ENCODE peak calls at places on chromosomes 16 and 17, in seven cellular contexts. G is esophagus muscularis mucosa, J is ovary, V is stomach, A is tibial nerve, R is H1, E is HepG2. F is an unnamed sample.

GRCh38 chr16:81366316-81366932 is 51.7 kb downstream of the GAN start:
- DNase-seq in G (no peak), J (no peak), V (no peak), A (peak; percentile 33), R (no peak), E (peak; percentile 38), F (no peak)

GRCh38 chr17:21676281-21677111 is 15.8 kb upstream of the KCNJ18 start:
- DNase-seq in G (no peak), J (no peak), V (no peak), A (no peak), R (no peak), E (no peak), F (no peak)

GRCh38 chr17:19329136-19329535 is 33.4 kb downstream of the B9D1 start:
- DNase-seq in G (no peak), J (no peak), V (no peak), A (no peak), R (no peak), E (no peak), F (no peak)

GRCh38 chr16:7508656-7509055 is 176.0 kb downstream of the RBFOX1 start:
- DNase-seq in G (no peak), J (no peak), V (no peak), A (no peak), R (no peak), E (no peak), F (no peak)

GRCh38 chr17:44655983-44656700 is at the start of gene MEIOC:
- DNase-seq in G (no peak), J (no peak), V (no peak), A (no peak), R (peak; percentile 61), E (no peak), F (no peak)

GRCh38 chr17:29131814-29132682 is 48.1 kb downstream of the MYO18A start:
- DNase-seq in G (no peak), J (no peak), V (no peak), A (no peak), R (no peak), E (no peak), F (no peak)

GRCh38 chr17:35341465-35341992 is 31.9 kb downstream of the SLFN11 start:
- DNase-seq in G (no peak), J (no peak), V (no peak), A (no peak), R (no peak), E (no peak), F (no peak)

GRCh38 chr17:21279582-21279981 is 4.9 kb upstream of the MAP2K3 start:
- DNase-seq in G (no peak), J (peak; percentile 13), V (no peak), A (no peak), R (no peak), E (no peak), F (no peak)

GRCh38 chr16:75789237-75789636 is 62.9 kb upstream of the CPHXL start:
- DNase-seq in G (no peak), J (no peak), V (no peak), A (peak; percentile 41), R (no peak), E (peak; percentile 53), F (no peak)

GRCh38 chr16:81873843-81874752 is 95.0 kb downstream of the PLCG2 start:
- DNase-seq in G (no peak), J (peak; percentile 24), V (peak; percentile 67), A (peak; percentile 49), R (no peak), E (peak; percentile 45), F (peak; percentile 51)

GRCh38 chr17:77214743-77215142 is 74.0 kb downstream of the SEC14L1 start:
- DNase-seq in G (no peak), J (no peak), V (peak; percentile 51), A (no peak), R (peak; percentile 27), E (peak; percentile 65), F (peak; percentile 40)

GRCh38 chr16:89324056-89325010 is 106.8 kb downstream of the ZNF778 start:
- DNase-seq in G (no peak), J (no peak), V (no peak), A (no peak), R (no peak), E (no peak), F (no peak)

GRCh38 chr17:43556292-43556691 is 10.2 kb upstream of the ETV4 start:
- DNase-seq in G (no peak), J (no peak), V (peak; percentile 52), A (peak; percentile 41), R (no peak), E (no peak), F (peak; percentile 79)
- TF ChIP-seq EP300 in G (no peak), J (no peak), V (no peak), A (no peak), R (no peak), E (no peak), F (no peak)

DNA sequence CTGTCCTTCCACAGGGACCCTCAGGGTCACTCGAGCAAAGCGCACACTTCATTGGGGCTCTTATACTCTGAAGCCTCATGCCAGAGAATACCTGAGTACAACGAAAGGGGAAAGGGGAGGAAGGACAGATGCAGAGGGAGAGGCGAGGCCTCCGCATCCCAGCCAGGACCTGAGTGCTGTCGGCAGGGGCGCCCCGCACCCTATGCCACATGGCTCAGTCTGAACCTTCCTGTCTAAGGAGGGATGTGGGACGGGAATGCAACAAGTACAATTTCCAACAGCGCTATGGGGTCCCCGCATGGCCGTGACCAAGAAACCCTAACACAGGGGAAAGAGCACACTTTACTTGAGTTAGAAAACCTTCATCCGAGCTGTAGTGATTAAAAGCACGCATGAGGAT is 39.8 kb upstream of the FAAP100 start:
- DNase-seq in G (no peak), J (no peak), V (no peak), A (no peak), R (no peak), E (no peak), F (no peak)
- H3K36me3 ChIP-seq in G (peaks cover 98% of the 10 kb centered on the region), J (no peaks in the 10 kb centered on the region), V (peaks cover 99% of the 10 kb centered on the region), A (no peaks in the 10 kb centered on the region), R (peaks cover 19% of the 10 kb centered on the region), E (peaks cover 81% of the 10 kb centered on the region), F (peaks cover 49% of the 10 kb centered on the region)

GRCh38 chr17:27490391-27490790 is 34.1 kb downstream of the KSR1 start:
- DNase-seq in G (no peak), J (no peak), V (no peak), A (no peak), R (no peak), E (no peak), F (no peak)
- TF ChIP-seq EP300 in G (no peak), J (no peak), V (no peak), A (no peak), R (no peak), E (no peak), F (no peak)

GRCh38 chr17:47164263-47164662 is 24.8 kb downstream of the CDC27 start:
- DNase-seq in G (no peak), J (no peak), V (no peak), A (no peak), R (no peak), E (no peak), F (no peak)

GRCh38 chr17:47159315-47159714 is 29.8 kb downstream of the CDC27 start:
- DNase-seq in G (no peak), J (no peak), V (no peak), A (no peak), R (no peak), E (no peak), F (no peak)

GRCh38 chr17:47165137-47165536 is 24.0 kb downstream of the CDC27 start:
- DNase-seq in G (no peak), J (no peak), V (no peak), A (no peak), R (no peak), E (no peak), F (no peak)

GRCh38 chr17:47161988-47162622 is 27.0 kb downstream of the CDC27 start:
- DNase-seq in G (no peak), J (no peak), V (no peak), A (no peak), R (no peak), E (no peak), F (no peak)
- H3K36me3 ChIP-seq in G (peaks cover 58% of the 10 kb centered on the region), J (no peaks in the 10 kb centered on the region), V (peaks cover 60% of the 10 kb centered on the region), A (no peaks in the 10 kb centered on the region), R (peaks cover 3% of the 10 kb centered on the region), E (peaks cover 71% of the 10 kb centered on the region), F (no peaks in the 10 kb centered on the region)

GRCh38 chr17:80318166-80318565 is 57.5 kb downstream of the RNF213 start:
- DNase-seq in G (no peak), J (no peak), V (no peak), A (no peak), R (no peak), E (no peak), F (no peak)

GRCh38 chr17:80320496-80320895 is 59.8 kb downstream of the RNF213 start:
- DNase-seq in G (no peak), J (no peak), V (no peak), A (no peak), R (no peak), E (no peak), F (no peak)

GRCh38 chr17:80317706-80317980 is 57.0 kb downstream of the RNF213 start:
- DNase-seq in G (no peak), J (no peak), V (no peak), A (no peak), R (no peak), E (no peak), F (no peak)

GRCh38 chr17:80319262-80319998 is 58.8 kb downstream of the RNF213 start:
- DNase-seq in G (no peak), J (no peak), V (no peak), A (no peak), R (no peak), E (no peak), F (no peak)

DNA sequence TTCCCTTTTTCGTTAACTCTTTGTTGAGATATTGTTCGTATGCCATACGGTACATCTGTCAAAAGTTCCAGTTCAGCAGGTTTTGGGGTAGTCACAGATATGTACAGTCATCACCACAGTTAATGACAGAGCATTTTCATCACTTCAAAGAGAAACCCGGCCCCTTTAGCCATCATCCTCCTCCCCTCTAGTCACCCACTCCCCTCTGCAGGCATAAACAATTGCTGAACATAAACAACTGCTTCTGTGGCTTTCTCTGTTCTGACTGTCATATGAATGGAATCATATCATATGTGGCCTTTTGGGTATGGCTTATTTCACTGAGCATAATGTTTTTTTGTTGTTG is 59.3 kb downstream of the RNF213 start:
- DNase-seq in G (no peak), J (no peak), V (no peak), A (no peak), R (no peak), E (no peak), F (no peak)
- TF ChIP-seq EP300 in G (no peak), J (no peak), V (no peak), A (no peak), R (no peak), E (no peak), F (no peak)

DNA sequence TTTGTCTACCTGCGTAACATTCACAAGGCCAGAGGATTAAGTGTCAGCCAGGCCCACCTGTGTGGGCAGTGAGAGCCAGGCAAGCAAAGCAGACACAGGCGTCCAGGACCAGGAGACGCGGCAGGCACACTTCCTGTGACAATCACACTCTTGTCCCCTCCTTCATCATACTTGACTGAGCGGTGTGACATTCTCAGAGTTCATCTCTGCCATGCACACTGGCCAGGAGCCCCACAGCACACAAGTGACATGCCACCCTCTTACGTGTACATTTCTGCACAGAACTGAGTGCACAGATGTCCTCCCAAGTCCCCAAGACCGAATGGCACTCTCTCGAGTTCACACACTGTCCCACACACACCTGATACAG is 8.7 kb downstream of the PPP1R9B start:
- DNase-seq in G (no peak), J (no peak), V (no peak), A (no peak), R (no peak), E (no peak), F (no peak)
- H3K36me3 ChIP-seq in G (peaks cover 85% of the 10 kb centered on the region), J (no peaks in the 10 kb centered on the region), V (peaks cover 93% of the 10 kb centered on the region), A (no peaks in the 10 kb centered on the region), R (peaks cover 3% of the 10 kb centered on the region), E (peaks cover 72% of the 10 kb centered on the region), F (peaks cover 34% of the 10 kb centered on the region)